ENCODE peak calls at places on chromosomes 1 and 21, in seven cellular contexts. Z, B, H, T, R, I and P are unnamed samples.

GRCh38 chr1:108584320-108584968 is 24.5 kb downstream of the EEIG2 start:
- DNase-seq in Z (no peak), T (no peak), B (no peak), H (no peak), I (no peak), R (no peak), P (no peak)

GRCh38 chr1:114310771-114311251 is 157.1 kb upstream of the SYT6 start:
- DNase-seq in R (no peak), H (peak; percentile 12), Z (no peak), B (no peak), I (no peak), T (no peak), P (no peak)

GRCh38 chr21:26732442-26733221 is 112.6 kb downstream of the ADAMTS1 start:
- DNase-seq in I (no peak), Z (no peak), R (no peak), T (no peak), B (peak; percentile 43), H (peak; percentile 66), P (peak; percentile 38)

GRCh38 chr1:59761440-59761839 is 53.3 kb upstream of the HOOK1 start:
- DNase-seq in I (no peak), T (no peak), R (no peak), H (no peak), Z (no peak), B (no peak), P (peak; percentile 88)

GRCh38 chr21:27513016-27513415 is 546.1 kb upstream of the ADAMTS5 start:
- DNase-seq in Z (no peak), B (no peak), R (no peak), I (no peak), H (no peak), T (no peak), P (no peak)

GRCh38 chr1:6794164-6794563 is 8.9 kb downstream of the CAMTA1 start:
- DNase-seq in T (no peak), Z (no peak), H (peak; percentile 47), I (no peak), B (no peak), R (no peak), P (peak; percentile 37)

GRCh38 chr1:16207318-16208269 is 4.9 kb downstream of the ARHGEF19 start:
- DNase-seq in B (no peak), Z (peak; percentile 66), H (peak; percentile 21), I (no peak), T (no peak), R (no peak), P (no peak)

GRCh38 chr1:53130598-53130877 is 11.9 kb downstream of the SLC1A7 start:
- DNase-seq in B (peak; percentile 16), R (no peak), I (no peak), H (no peak), T (peak; percentile 13), Z (no peak), P (no peak)

GRCh38 chr1:218665216-218665615 is 320.1 kb downstream of the TGFB2 start:
- DNase-seq in T (no peak), Z (no peak), I (peak; percentile 51), R (no peak), H (peak; percentile 30), B (peak; percentile 77), P (no peak)

GRCh38 chr1:52636701-52637695 is 4.0 kb downstream of the SHISAL2A start:
- DNase-seq in Z (no peak), B (no peak), I (no peak), T (no peak), H (no peak), R (peak; percentile 82), P (peak; percentile 60)

GRCh38 chr1:202045699-202046098 is 35.3 kb downstream of the ELF3 start:
- DNase-seq in Z (no peak), R (no peak), B (no peak), I (no peak), T (no peak), H (no peak), P (no peak)

GRCh38 chr1:40794915-40795715 is 11.5 kb downstream of the KCNQ4 start:
- DNase-seq in R (no peak), H (no peak), Z (no peak), T (no peak), I (no peak), B (no peak), P (no peak)

GRCh38 chr1:22053018-22053860 is 730 bp downstream of the CDC42 start:
- DNase-seq in R (peak; percentile 67), T (peak; percentile 82), H (peak; percentile 87), I (no peak), Z (peak; percentile 83), B (peak; percentile 42), P (peak; percentile 70)

GRCh38 chr1:201269241-201269640 is 14.1 kb upstream of the PKP1 start:
- DNase-seq in Z (peak; percentile 26), T (peak; percentile 34), B (no peak), H (peak; percentile 40), R (no peak), I (no peak), P (no peak)

GRCh38 chr1:201170533-201171062 is 16.3 kb upstream of the TMEM9 start:
- DNase-seq in Z (peak; percentile 94), H (peak; percentile 97), B (peak; percentile 95), I (peak; percentile 77), T (peak; percentile 97), R (peak; percentile 79), P (peak; percentile 84)

GRCh38 chr1:6727535-6727934 is 25.9 kb upstream of the DNAJC11 start:
- DNase-seq in Z (no peak), H (peak; percentile 66), I (no peak), T (no peak), R (peak; percentile 69), B (peak; percentile 75), P (peak; percentile 58)

GRCh38 chr1:11925938-11926292 is 312 bp downstream of the KIAA2013 start:
- DNase-seq in Z (peak; percentile 75), I (no peak), R (no peak), H (no peak), T (no peak), B (no peak), P (no peak)

GRCh38 chr21:34909492-34910292 is 139.4 kb downstream of the RUNX1 start:
- DNase-seq in H (no peak), T (no peak), R (no peak), B (no peak), Z (no peak), I (no peak), P (no peak)

GRCh38 chr1:165954940-165955339 is 127.5 kb downstream of the UCK2 start:
- DNase-seq in B (no peak), T (no peak), I (no peak), Z (no peak), R (no peak), H (no peak), P (no peak)

GRCh38 chr1:206472454-206472853 is 2.2 kb downstream of the IKBKE start:
- DNase-seq in R (peak; percentile 57), H (peak; percentile 30), Z (no peak), B (no peak), T (no peak), I (no peak), P (peak; percentile 35)

GRCh38 chr1:181482521-181483083 is 715 bp upstream of the CACNA1E start:
- DNase-seq in B (no peak), Z (peak; percentile 66), H (peak; percentile 69), T (no peak), R (no peak), I (no peak), P (peak; percentile 8)

GRCh38 chr21:22019766-22020165 is 1021.6 kb downstream of the NCAM2 start:
- DNase-seq in R (no peak), Z (no peak), H (no peak), B (no peak), T (no peak), I (no peak), P (no peak)

GRCh38 chr1:156073740-156074139 is 8.5 kb downstream of the MEX3A start:
- DNase-seq in Z (peak; percentile 0), B (no peak), H (no peak), R (no peak), I (no peak), T (no peak), P (no peak)

GRCh38 chr1:234281826-234282489 is 91.3 kb upstream of the COA6 start:
- DNase-seq in I (no peak), Z (no peak), B (no peak), R (no peak), H (peak; percentile 7), T (no peak), P (no peak)

GRCh38 chr1:23424171-23424959 is at the start of gene TCEA3:
- DNase-seq in I (no peak), H (peak; percentile 77), B (no peak), Z (peak; percentile 74), T (no peak), R (peak; percentile 61), P (no peak)

GRCh38 chr1:48916121-48917069 is 139.7 kb upstream of the BEND5 start:
- DNase-seq in B (no peak), I (no peak), T (no peak), R (no peak), Z (no peak), H (peak; percentile 70), P (peak; percentile 66)

GRCh38 chr21:45969921-45970673 is 11.5 kb upstream of the COL6A1 start:
- DNase-seq in T (no peak), H (no peak), I (no peak), R (no peak), B (no peak), Z (no peak), P (no peak)

GRCh38 chr1:204528677-204529076 is 12.5 kb downstream of the MDM4 start:
- DNase-seq in R (no peak), Z (no peak), T (no peak), B (no peak), I (no peak), H (no peak), P (no peak)
- H3K36me3 ChIP-seq in R (peaks cover 57% of the 10 kb centered on the region), Z (no peaks in the 10 kb centered on the region), T (peaks cover 79% of the 10 kb centered on the region), B (peaks cover 80% of the 10 kb centered on the region), I (peaks cover 46% of the 10 kb centered on the region), H (no peaks in the 10 kb centered on the region), P (peaks cover 19% of the 10 kb centered on the region)

GRCh38 chr1:5502310-5503194 is 489.7 kb downstream of the NPHP4 start:
- DNase-seq in R (no peak), B (no peak), I (no peak), T (no peak), H (no peak), Z (no peak), P (peak; percentile 30)
- TF ChIP-seq CTCF in R (no peak), B (no peak), I (no peak), T (no peak), H (no peak), Z (no peak), P (no peak)

DNA sequence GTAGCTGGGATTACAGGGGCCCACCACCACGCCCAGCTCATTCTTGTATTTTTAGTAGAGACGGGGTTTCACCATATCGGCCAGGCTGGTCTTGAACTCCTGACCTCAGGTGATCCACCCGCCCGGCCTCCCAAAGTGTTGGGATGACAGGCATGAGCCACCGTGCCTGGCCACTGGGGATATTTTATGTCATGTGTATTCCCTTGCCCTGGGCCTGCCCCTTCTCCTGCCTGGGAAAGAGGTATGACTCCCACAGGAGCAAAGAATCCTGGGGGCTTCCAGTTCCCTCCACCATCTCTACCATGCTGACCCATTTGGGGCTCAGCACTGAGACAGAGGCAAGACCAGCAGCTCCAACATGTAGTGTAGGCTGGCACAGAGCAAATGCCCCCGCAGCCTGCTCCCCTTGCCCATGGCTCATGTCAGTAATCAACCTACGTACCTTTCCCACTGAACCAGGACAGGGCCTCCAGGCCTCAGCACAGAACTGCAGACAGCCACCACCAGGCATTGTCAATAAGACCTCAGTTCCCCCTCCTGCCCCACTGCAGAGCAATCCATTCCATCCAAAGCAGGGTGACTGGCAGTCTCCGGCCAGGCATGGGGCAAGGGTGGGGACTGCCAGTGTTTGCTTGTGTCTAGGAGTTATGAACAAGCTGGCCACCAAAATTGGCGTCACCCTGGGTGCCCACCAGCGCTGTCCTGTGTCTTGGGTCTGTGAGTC is 35.2 kb downstream of the BMP8A start:
- DNase-seq in I (no peak), Z (no peak), T (no peak), H (no peak), B (no peak), R (no peak), P (no peak)
- H3K36me3 ChIP-seq in I (peaks cover 18% of the 10 kb centered on the region), Z (no peaks in the 10 kb centered on the region), T (peaks cover 53% of the 10 kb centered on the region), H (no peaks in the 10 kb centered on the region), B (peaks cover 86% of the 10 kb centered on the region), R (peaks cover 4% of the 10 kb centered on the region), P (peaks cover 13% of the 10 kb centered on the region)

GRCh38 chr1:50332941-50333594 is 90.2 kb downstream of the DMRTA2 start:
- DNase-seq in R (peak; percentile 53), H (peak; percentile 84), Z (peak; percentile 86), B (no peak), T (no peak), I (no peak), P (no peak)
- TF ChIP-seq CTCF in R (peak; percentile 49), H (peak; percentile 83), Z (peak; percentile 82), B (peak; percentile 68), T (peak; percentile 61), I (peak; percentile 64), P (peak; percentile 96)